ENCODE peak calls at places on chromosomes 6 and 20, in four cellular contexts. V, Z, U and N are unnamed samples.

GRCh38 chr6:13708679-13709261 is 2.9 kb downstream of the RANBP9 start:
- DNase-seq in V (no peak), Z (no peak), U (no peak), N (no peak)

GRCh38 chr20:19930461-19930860 is 86.7 kb upstream of the NAA20 start:
- DNase-seq in V (no peak), Z (no peak), U (no peak), N (no peak)

GRCh38 chr6:42374027-42374669 is 77.6 kb downstream of the TRERF1 start:
- DNase-seq in V (no peak), Z (no peak), U (no peak), N (no peak)

GRCh38 chr6:13331516-13332348 is 3.4 kb upstream of the TBC1D7 start:
- DNase-seq in V (no peak), Z (no peak), U (peak), N (no peak)

GRCh38 chr20:61931476-61932198 is 134.0 kb downstream of the TAF4 start:
- DNase-seq in V (peak), Z (no peak), U (no peak), N (no peak)

GRCh38 chr6:36302227-36302976 is 32.5 kb downstream of the PNPLA1 start:
- DNase-seq in V (peak), Z (peak), U (peak), N (peak)

GRCh38 chr6:3467996-3468395 is 11.1 kb upstream of the SLC22A23 start:
- DNase-seq in V (no peak), Z (no peak), U (no peak), N (no peak)

GRCh38 chr6:134185277-134185676 is 132.6 kb downstream of the SGK1 start:
- DNase-seq in V (no peak), Z (no peak), U (no peak), N (no peak)

GRCh38 chr6:69974193-69974592 is 107.8 kb downstream of the COL19A1 start:
- DNase-seq in V (no peak), Z (no peak), U (no peak), N (peak)

GRCh38 chr6:169867751-169868191 is 116.3 kb downstream of the ERMARD start:
- DNase-seq in V (no peak), Z (no peak), U (peak), N (no peak)

GRCh38 chr20:8213270-8213669 is 81.2 kb downstream of the PLCB1 start:
- DNase-seq in V (no peak), Z (no peak), U (no peak), N (no peak)

GRCh38 chr6:15207923-15208322 is 37.9 kb upstream of the JARID2 start:
- DNase-seq in V (no peak), Z (no peak), U (peak), N (peak)

GRCh38 chr20:24066075-24066700 is 77.6 kb upstream of the GGTLC1 start:
- DNase-seq in V (no peak), Z (no peak), U (no peak), N (no peak)

GRCh38 chr20:36854343-36855240 is 21.3 kb upstream of the TLDC2 start:
- DNase-seq in V (no peak), Z (no peak), U (no peak), N (no peak)

GRCh38 chr6:69647726-69648125 is 149.1 kb downstream of the LMBRD1 start:
- DNase-seq in V (no peak), Z (no peak), U (no peak), N (no peak)

GRCh38 chr20:63003546-63003945 is 3.2 kb downstream of the BHLHE23 start:
- DNase-seq in V (no peak), Z (no peak), U (peak), N (no peak)

GRCh38 chr6:69542494-69542893 is 254.3 kb downstream of the LMBRD1 start:
- DNase-seq in V (no peak), Z (no peak), U (no peak), N (no peak)

GRCh38 chr6:31083742-31084354 is 28.5 kb downstream of the C6orf15 start:
- DNase-seq in V (no peak), Z (peak), U (peak), N (no peak)

GRCh38 chr6:39088331-39088730 is 26.7 kb downstream of the SAYSD1 start:
- DNase-seq in V (no peak), Z (peak), U (peak), N (no peak)

GRCh38 chr20:15676815-15677214 is 896.4 kb downstream of the KIF16B start:
- DNase-seq in V (no peak), Z (no peak), U (no peak), N (no peak)

GRCh38 chr20:40073535-40074111 is 615.4 kb downstream of the MAFB start:
- DNase-seq in V (no peak), Z (no peak), U (peak), N (no peak)

GRCh38 chr6:145813285-145814034 is 1.1 kb downstream of the FBXO30 start:
- DNase-seq in V (no peak), Z (no peak), U (no peak), N (no peak)

GRCh38 chr20:37727247-37727956 is 33.6 kb downstream of the CTNNBL1 start:
- DNase-seq in V (no peak), Z (no peak), U (peak), N (no peak)

GRCh38 chr20:50724851-50725721 is 6.3 kb upstream of the PARD6B start:
- DNase-seq in V (peak), Z (peak), U (peak), N (peak)

GRCh38 chr6:150320450-150320849 is 48.4 kb upstream of the IYD start:
- DNase-seq in V (peak), Z (no peak), U (no peak), N (no peak)

GRCh38 chr20:43954704-43955243 is 40.1 kb downstream of the TOX2 start:
- DNase-seq in V (no peak), Z (no peak), U (no peak), N (no peak)

GRCh38 chr6:36971926-36972673 is 13.9 kb downstream of the MTCH1 start:
- DNase-seq in V (no peak), Z (no peak), U (no peak), N (no peak)

GRCh38 chr6:50259903-50260302 is 210.2 kb upstream of the DEFB112 start:
- DNase-seq in V (no peak), Z (no peak), U (no peak), N (no peak)

GRCh38 chr6:29510202-29510601 is 22.4 kb upstream of the MAS1L start:
- DNase-seq in V (peak), Z (no peak), U (no peak), N (no peak)

GRCh38 chr20:64280460-64280843 is 24.9 kb downstream of the PCMTD2 start:
- DNase-seq in V (no peak), Z (no peak), U (no peak), N (no peak)

GRCh38 chr6:506508-506907 is 115.0 kb downstream of the IRF4 start:
- DNase-seq in V (no peak), Z (no peak), U (no peak), N (no peak)

GRCh38 chr20:35145141-35145564 is 2.0 kb downstream of the EDEM2 start:
- DNase-seq in V (no peak), Z (peak), U (peak), N (no peak)